ENCODE peak calls at places on chromosomes 13 and 19, in four cellular contexts. One of them, this sample, is unnamed.

GRCh38 chr19:13764821-13765394 is 586 bp downstream of the MRI1 start:
- DNase-seq in NAMALWA: peak
- DNase-seq in GM12865: peak
- DNase-seq in NCI-H1092: no peak
- DNase-seq in this sample: peak

GRCh38 chr13:45630791-45631190 is 15.3 kb upstream of the ERICH6B start:
- DNase-seq in GM12865: no peak
- DNase-seq in NAMALWA: no peak
- DNase-seq in NCI-H1092: no peak
- DNase-seq in this sample: no peak

GRCh38 chr19:15812059-15812722 is 3.3 kb downstream of the OR10H1 start:
- DNase-seq in NAMALWA: no peak
- DNase-seq in GM12865: peak
- DNase-seq in NCI-H1092: no peak
- DNase-seq in this sample: no peak

GRCh38 chr19:1611353-1611752 is 6.1 kb upstream of the UQCR11 start:
- DNase-seq in NCI-H1092: no peak
- DNase-seq in GM12865: no peak
- DNase-seq in NAMALWA: no peak
- DNase-seq in this sample: no peak

GRCh38 chr13:106182404-106182803 is 353.1 kb downstream of the EFNB2 start:
- DNase-seq in GM12865: no peak
- DNase-seq in NAMALWA: no peak
- DNase-seq in NCI-H1092: no peak
- DNase-seq in this sample: no peak

GRCh38 chr19:34655651-34656050 is 21.3 kb downstream of the SCGB2B2 start:
- DNase-seq in NAMALWA: no peak
- DNase-seq in GM12865: no peak
- DNase-seq in NCI-H1092: no peak
- DNase-seq in this sample: no peak

GRCh38 chr13:40255551-40255950 is 410.9 kb downstream of the FOXO1 start:
- DNase-seq in NCI-H1092: no peak
- DNase-seq in GM12865: no peak
- DNase-seq in NAMALWA: no peak
- DNase-seq in this sample: no peak

GRCh38 chr19:21566073-21566472 is 60.7 kb downstream of the ZNF429 start:
- DNase-seq in NAMALWA: no peak
- DNase-seq in GM12865: no peak
- DNase-seq in NCI-H1092: no peak
- DNase-seq in this sample: peak

GRCh38 chr19:49591731-49592485 is 926 bp downstream of the PRR12 start:
- DNase-seq in NCI-H1092: peak
- DNase-seq in NAMALWA: peak
- DNase-seq in GM12865: peak
- DNase-seq in this sample: peak

GRCh38 chr13:72244788-72245187 is 377.8 kb upstream of the DACH1 start:
- DNase-seq in GM12865: no peak
- DNase-seq in NAMALWA: no peak
- DNase-seq in NCI-H1092: no peak
- DNase-seq in this sample: no peak

GRCh38 chr19:10227215-10227971 is 3.7 kb downstream of the S1PR2 start:
- DNase-seq in GM12865: no peak
- DNase-seq in NAMALWA: no peak
- DNase-seq in NCI-H1092: no peak
- DNase-seq in this sample: peak

GRCh38 chr13:112738606-112739005 is 48.8 kb downstream of the ATP11A start:
- DNase-seq in NCI-H1092: no peak
- DNase-seq in GM12865: no peak
- DNase-seq in NAMALWA: no peak
- DNase-seq in this sample: no peak

GRCh38 chr19:38003427-38004099 is 96.6 kb downstream of the SIPA1L3 start:
- DNase-seq in NCI-H1092: peak
- DNase-seq in NAMALWA: peak
- DNase-seq in GM12865: peak
- DNase-seq in this sample: peak

GRCh38 chr19:15252398-15253018 is 20.3 kb upstream of the EPHX3 start:
- DNase-seq in NAMALWA: peak
- DNase-seq in NCI-H1092: no peak
- DNase-seq in GM12865: no peak
- DNase-seq in this sample: no peak

GRCh38 chr19:54532528-54532927 is 29.9 kb downstream of the LAIR2 start:
- DNase-seq in NCI-H1092: no peak
- DNase-seq in NAMALWA: no peak
- DNase-seq in GM12865: peak
- DNase-seq in this sample: no peak

GRCh38 chr19:41353466-41354342 is at the start of gene TGFB1:
- DNase-seq in GM12865: peak
- DNase-seq in NCI-H1092: no peak
- DNase-seq in NAMALWA: peak
- DNase-seq in this sample: peak